ENCODE peak calls at places on chromosomes 6 and 20, in nine cellular contexts. I, Z, L, T, Q, O, P, J and N are unnamed samples.

GRCh38 chr20:10558635-10559187 is 115.1 kb downstream of the JAG1 start:
- DNase-seq in I (peak), Z (no peak), L (peak), T (no peak), Q (peak), O (no peak), P (no peak), J (no peak), N (no peak)

GRCh38 chr20:21527908-21528307 is 14.0 kb upstream of the NKX2-2 start:
- DNase-seq in I (no peak), Z (no peak), L (no peak), T (no peak), Q (no peak), O (no peak), P (no peak), J (no peak), N (no peak)

GRCh38 chr20:10221022-10221421 is 2.4 kb downstream of the SNAP25 start:
- DNase-seq in I (no peak), Z (no peak), L (no peak), T (no peak), Q (no peak), O (no peak), P (no peak), J (no peak), N (no peak)

GRCh38 chr6:75893058-75893775 is 144.2 kb downstream of the MYO6 start:
- DNase-seq in I (peak), Z (peak), L (peak), T (peak), Q (peak), O (peak), P (no peak), J (no peak), N (no peak)

GRCh38 chr6:19845271-19846046 is 8.3 kb downstream of the ID4 start:
- DNase-seq in I (no peak), Z (no peak), L (no peak), T (no peak), Q (peak), O (no peak), P (no peak), J (no peak), N (no peak)

GRCh38 chr20:33079267-33079666 is at the start of gene BPIFB4:
- DNase-seq in I (peak), Z (no peak), L (peak), T (no peak), Q (no peak), O (no peak), P (no peak), J (no peak), N (no peak)

GRCh38 chr20:58598271-58599015 is 52.6 kb upstream of the STX16 start:
- DNase-seq in I (no peak), Z (no peak), L (peak), T (no peak), Q (peak), O (no peak), P (no peak), J (no peak), N (no peak)

GRCh38 chr6:94130458-94130857 is 711.1 kb upstream of the EPHA7 start:
- DNase-seq in I (no peak), Z (no peak), L (no peak), T (no peak), Q (no peak), O (no peak), P (no peak), J (no peak), N (no peak)

GRCh38 chr6:45728674-45729073 is 287.0 kb downstream of the CLIC5 start:
- DNase-seq in I (no peak), Z (no peak), L (peak), T (no peak), Q (peak), O (no peak), P (no peak), J (no peak), N (no peak)

GRCh38 chr20:23440004-23440403 is 519 bp downstream of the CSTL1 start:
- DNase-seq in I (no peak), Z (no peak), L (no peak), T (no peak), Q (no peak), O (no peak), P (no peak), J (no peak), N (no peak)

GRCh38 chr20:45933231-45934045 is 1.0 kb upstream of the PCIF1 start:
- DNase-seq in I (peak), Z (peak), L (peak), T (peak), Q (peak), O (peak), P (peak), J (peak), N (peak)

GRCh38 chr6:41894366-41895299 is 542 bp downstream of the USP49 start:
- DNase-seq in I (peak), Z (no peak), L (peak), T (peak), Q (peak), O (no peak), P (no peak), J (peak), N (no peak)

GRCh38 chr6:97322226-97322625 is 39.2 kb upstream of the MMS22L start:
- DNase-seq in I (no peak), Z (no peak), L (no peak), T (no peak), Q (no peak), O (no peak), P (no peak), J (no peak), N (no peak)

GRCh38 chr6:44176935-44177509 is 18.4 kb downstream of the CAPN11 start:
- DNase-seq in I (no peak), Z (no peak), L (no peak), T (no peak), Q (no peak), O (no peak), P (no peak), J (no peak), N (no peak)

GRCh38 chr6:33714385-33715040 is 3.0 kb upstream of the UQCC2 start:
- DNase-seq in I (no peak), Z (no peak), L (no peak), T (peak), Q (no peak), O (peak), P (no peak), J (no peak), N (no peak)

GRCh38 chr20:54197621-54198604 is 10.0 kb upstream of the PFDN4 start:
- DNase-seq in I (peak), Z (no peak), L (peak), T (no peak), Q (peak), O (no peak), P (no peak), J (no peak), N (no peak)

GRCh38 chr6:161921602-161922400 is 647.9 kb upstream of the AGPAT4 start:
- DNase-seq in I (no peak), Z (no peak), L (no peak), T (no peak), Q (no peak), O (no peak), P (no peak), J (no peak), N (no peak)

GRCh38 chr6:31497595-31498476 is at the start of gene MICB:
- DNase-seq in I (peak), Z (peak), L (peak), T (peak), Q (peak), O (no peak), P (peak), J (peak), N (peak)